ENCODE peak calls at places on chromosomes 12 and 14, in six cellular contexts. U is adipocyte; O is CD8-positive, alpha-beta T cell; K is hepatocyte; M is lower lobe of right lung; T is pancreas. R is an unnamed sample. For H3K4me1, the result is how much of the 10 kb centered on the place peaks cover.

GRCh38 chr12:95970905-95971304 is 25.2 kb downstream of the HAL start:
- DNase-seq in U (no peak), O (no peak), K (no peak), M (no peak), T (no peak), R (no peak)

GRCh38 chr12:132153501-132154340 is 9.5 kb downstream of the NOC4L start:
- DNase-seq in U (peak), O (peak), K (peak), M (peak), T (peak), R (peak)

GRCh38 chr12:31324116-31324844 is 1.7 kb downstream of the SINHCAF start:
- DNase-seq in U (peak), O (peak), K (peak), M (peak), T (peak), R (peak)

GRCh38 chr12:25045869-25046268 is 97.0 kb upstream of the BCAT1 start:
- DNase-seq in U (no peak), O (no peak), K (no peak), M (no peak), T (no peak), R (no peak)

GRCh38 chr12:2752676-2753371 is 41.9 kb upstream of the FKBP4 start:
- DNase-seq in U (peak), O (peak), K (peak), M (peak), T (peak), R (peak)

GRCh38 chr14:71961972-71962371 is 29.7 kb downstream of the RGS6 start:
- DNase-seq in U (no peak), O (no peak), K (no peak), M (no peak), T (no peak), R (no peak)

GRCh38 chr12:96828169-96828789 is 78.8 kb upstream of the NEDD1 start:
- DNase-seq in U (no peak), O (no peak), K (no peak), M (no peak), T (no peak), R (no peak)

GRCh38 chr12:111435661-111436201 is 30.0 kb downstream of the SH2B3 start:
- DNase-seq in U (no peak), O (no peak), K (no peak), M (no peak), T (no peak), R (no peak)

GRCh38 chr12:96886998-96887677 is 19.9 kb upstream of the NEDD1 start:
- DNase-seq in U (no peak), O (no peak), K (peak), M (no peak), T (no peak), R (no peak)

GRCh38 chr14:61461808-61462275 is 140.5 kb downstream of the PRKCH start:
- DNase-seq in U (peak), O (no peak), K (peak), M (no peak), T (no peak), R (no peak)

GRCh38 chr12:97168804-97169203 is 261.7 kb downstream of the NEDD1 start:
- DNase-seq in U (no peak), O (no peak), K (no peak), M (no peak), T (no peak), R (no peak)

GRCh38 chr12:80659512-80660094 is 47.8 kb upstream of the MYF6 start:
- DNase-seq in U (no peak), O (no peak), K (no peak), M (no peak), T (no peak), R (no peak)

GRCh38 chr12:132075026-132075713 is 68.9 kb downstream of the DDX51 start:
- DNase-seq in U (peak), O (no peak), K (no peak), M (no peak), T (no peak), R (no peak)

GRCh38 chr12:92745874-92746553 is 43.2 kb downstream of the PLEKHG7 start:
- DNase-seq in U (peak), O (no peak), K (peak), M (no peak), T (peak), R (peak)

GRCh38 chr14:63632932-63633514 is 8.6 kb downstream of the WDR89 start:
- DNase-seq in U (peak), O (no peak), K (peak), M (no peak), T (no peak), R (no peak)

GRCh38 chr14:92759679-92760523 is 11.5 kb upstream of the LGMN start:
- DNase-seq in U (no peak), O (no peak), K (no peak), M (no peak), T (no peak), R (no peak)

GRCh38 chr12:131928080-131928764 is 854 bp upstream of the PUS1 start:
- DNase-seq in U (no peak), O (no peak), K (no peak), M (no peak), T (no peak), R (peak)

GRCh38 chr12:21831671-21832357 is 57.3 kb upstream of the KCNJ8 start:
- DNase-seq in U (peak), O (no peak), K (no peak), M (no peak), T (no peak), R (peak)

GRCh38 chr14:60723218-60724079 is 702 bp downstream of the SIX4 start:
- DNase-seq in U (peak), O (no peak), K (peak), M (peak), T (peak), R (peak)

GRCh38 chr12:76259660-76260389 is 88.4 kb downstream of the BBS10 start:
- DNase-seq in U (peak), O (no peak), K (peak), M (no peak), T (no peak), R (no peak)

GRCh38 chr14:84592770-84593169 is 937.2 kb upstream of the FLRT2 start:
- DNase-seq in U (peak), O (no peak), K (peak), M (no peak), T (no peak), R (no peak)

GRCh38 chr14:104820669-104821228 is 19.8 kb downstream of the ZBTB42 start:
- DNase-seq in U (peak), O (no peak), K (peak), M (peak), T (no peak), R (peak)

GRCh38 chr12:6947615-6948014 is 3.5 kb upstream of the PTPN6 start:
- DNase-seq in U (no peak), O (no peak), K (no peak), M (peak), T (peak), R (no peak)

GRCh38 chr12:12807970-12808702 is 5.0 kb upstream of the DDX47 start:
- DNase-seq in U (peak), O (peak), K (no peak), M (no peak), T (no peak), R (peak)

GRCh38 chr12:117100251-117100650 is 1.0 kb upstream of the TESC start:
- DNase-seq in U (peak), O (no peak), K (peak), M (no peak), T (no peak), R (no peak)

GRCh38 chr12:70248916-70249315 is 5.7 kb downstream of the CNOT2 start:
- DNase-seq in U (peak), O (no peak), K (no peak), M (no peak), T (no peak), R (no peak)

GRCh38 chr14:22046063-22046462 is 372.4 kb upstream of the OR4E1 start:
- DNase-seq in U (no peak), O (no peak), K (no peak), M (no peak), T (no peak), R (no peak)

GRCh38 chr14:60905930-60906329 is 74.9 kb downstream of the TRMT5 start:
- DNase-seq in U (no peak), O (no peak), K (no peak), M (no peak), T (no peak), R (no peak)

GRCh38 chr14:23005451-23005850 is 4.5 kb downstream of the C14orf93 start:
- DNase-seq in U (no peak), O (no peak), K (no peak), M (no peak), T (no peak), R (no peak)

GRCh38 chr14:71918955-71919354 is 13.3 kb upstream of the RGS6 start:
- DNase-seq in U (no peak), O (no peak), K (peak), M (no peak), T (no peak), R (no peak)

GRCh38 chr12:101828463-101829196 is 2.1 kb downstream of the GNPTAB start:
- DNase-seq in U (no peak), O (no peak), K (no peak), M (no peak), T (no peak), R (no peak)

GRCh38 chr12:52148541-52149181 is 43.2 kb downstream of the KRT80 start:
- DNase-seq in U (no peak), O (no peak), K (peak), M (peak), T (peak), R (peak)
- H3K4me1 ChIP-seq in U (half or more), O (under half), K (half or more), M (half or more), T (under half), R (half or more)

DNA sequence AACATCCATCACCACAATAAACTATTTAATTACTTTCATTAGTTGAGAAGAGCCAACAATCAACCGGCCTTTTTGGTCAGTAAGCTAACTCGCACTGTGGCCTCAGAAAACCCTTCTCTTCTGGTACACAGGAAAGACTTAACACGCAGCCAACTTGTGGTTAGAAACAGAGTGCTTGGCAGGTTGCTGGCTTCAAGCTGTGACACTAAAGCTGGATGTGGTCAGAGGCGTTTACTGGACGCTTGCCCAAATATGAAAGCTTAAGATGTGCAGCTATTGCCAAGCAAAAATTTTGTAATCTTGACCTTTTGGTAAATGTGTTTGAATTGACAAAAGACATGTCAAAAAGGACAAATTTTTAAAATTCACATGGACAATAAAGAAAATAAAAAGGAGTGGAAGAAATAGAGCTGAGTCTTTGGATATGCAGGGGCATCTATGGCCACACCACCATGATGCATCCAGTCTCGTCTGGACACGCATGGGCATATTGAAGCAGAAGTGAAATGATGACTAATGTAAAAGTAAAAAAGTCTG is 2.6 kb upstream of the KLRK1 start:
- DNase-seq in U (peak), O (no peak), K (peak), M (peak), T (no peak), R (peak)
- H3K4me1 ChIP-seq in U (under half), O (half or more), K (under half), M (under half), T (under half), R (under half)

DNA sequence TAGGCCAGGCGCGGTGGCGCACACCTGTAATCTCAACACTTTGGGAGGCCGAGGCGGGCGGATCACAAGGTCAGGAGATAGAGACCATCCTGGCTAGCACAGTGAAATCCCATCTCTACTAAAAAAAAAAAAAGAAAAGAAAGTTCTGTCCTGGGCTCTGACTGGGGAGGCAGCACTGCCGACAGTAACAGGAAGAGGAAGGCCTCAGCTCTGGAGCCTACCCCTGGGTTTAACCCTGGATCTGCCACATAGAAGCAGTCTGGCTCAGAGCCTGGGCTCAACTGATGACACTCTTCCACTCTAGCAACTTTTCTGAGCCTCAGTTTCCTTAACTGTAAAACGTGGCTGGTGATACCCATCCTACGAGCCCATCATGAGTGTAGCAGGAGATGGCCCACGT is 60.5 kb downstream of the ACTN1 start:
- DNase-seq in U (no peak), O (no peak), K (no peak), M (no peak), T (no peak), R (no peak)
- H3K4me1 ChIP-seq in U (under half), O (half or more), K (under half), M (under half), T (under half), R (under half)

GRCh38 chr14:77599894-77600293 is 16.5 kb downstream of the SPTLC2 start:
- DNase-seq in U (peak), O (no peak), K (no peak), M (no peak), T (no peak), R (peak)
- H3K4me1 ChIP-seq in U (under half), O (under half), K (under half), M (under half), T (under half), R (under half)

GRCh38 chr12:124429535-124429934 is 134.6 kb downstream of the RFLNA start:
- DNase-seq in U (no peak), O (no peak), K (no peak), M (no peak), T (no peak), R (no peak)

GRCh38 chr12:124426594-124427550 is 132.0 kb downstream of the RFLNA start:
- DNase-seq in U (no peak), O (no peak), K (no peak), M (no peak), T (no peak), R (no peak)

GRCh38 chr12:124428136-124428791 is 133.4 kb downstream of the RFLNA start:
- DNase-seq in U (peak), O (no peak), K (peak), M (no peak), T (no peak), R (peak)

GRCh38 chr12:124430491-124430890 is 135.6 kb downstream of the RFLNA start:
- DNase-seq in U (no peak), O (no peak), K (no peak), M (no peak), T (no peak), R (no peak)

GRCh38 chr12:124428792-124429281 is 133.9 kb downstream of the RFLNA start:
- DNase-seq in U (no peak), O (no peak), K (no peak), M (no peak), T (no peak), R (no peak)
- H3K4me1 ChIP-seq in U (under half), O (under half), K (under half), M (half or more), T (under half), R (under half)

GRCh38 chr12:53972722-53973092 is 219 bp upstream of the HOXC11 start:
- DNase-seq in U (no peak), O (no peak), K (no peak), M (no peak), T (no peak), R (no peak)
- H3K4me1 ChIP-seq in U (under half), O (under half), K (under half), M (under half), T (under half), R (under half)

GRCh38 chr14:50451854-50452253 is 55.2 kb upstream of the CDKL1 start:
- DNase-seq in U (no peak), O (no peak), K (no peak), M (no peak), T (no peak), R (no peak)

GRCh38 chr14:50452979-50453705 is 56.5 kb upstream of the CDKL1 start:
- DNase-seq in U (peak), O (no peak), K (peak), M (no peak), T (no peak), R (no peak)

GRCh38 chr14:50452285-50452684 is 55.6 kb upstream of the CDKL1 start:
- DNase-seq in U (peak), O (no peak), K (peak), M (no peak), T (no peak), R (no peak)

GRCh38 chr14:50453869-50454268 is 57.2 kb upstream of the CDKL1 start:
- DNase-seq in U (no peak), O (no peak), K (no peak), M (no peak), T (no peak), R (no peak)
- H3K4me1 ChIP-seq in U (under half), O (under half), K (under half), M (under half), T (under half), R (under half)

R was measured in transverse colon.